ENCODE peak calls at places on chromosomes 7 and 10, in four cellular contexts. One of them, this sample, is unnamed. For H3K4me1, the result is how much of the 10 kb centered on the place peaks cover.

GRCh38 chr7:149355390-149356048 is 93.5 kb downstream of the ZNF783 start:
- DNase-seq in left ventricle myocardium inferior: no peak
- DNase-seq in PC-3: peak
- DNase-seq in Panc1: peak
- DNase-seq in this sample: no peak

GRCh38 chr10:132458595-132459251 is 61.7 kb downstream of the PWWP2B start:
- DNase-seq in left ventricle myocardium inferior: no peak
- DNase-seq in PC-3: peak
- DNase-seq in Panc1: no peak
- DNase-seq in this sample: peak

GRCh38 chr10:5760462-5760861 is 52.8 kb downstream of the GDI2 start:
- DNase-seq in left ventricle myocardium inferior: no peak
- DNase-seq in PC-3: no peak
- DNase-seq in Panc1: no peak
- DNase-seq in this sample: no peak

GRCh38 chr7:99928994-99929729 is at the start of gene GJC3:
- DNase-seq in left ventricle myocardium inferior: peak
- DNase-seq in PC-3: peak
- DNase-seq in Panc1: no peak
- DNase-seq in this sample: peak

GRCh38 chr10:3173173-3173878 is 744 bp upstream of the PITRM1 start:
- DNase-seq in left ventricle myocardium inferior: peak
- DNase-seq in PC-3: peak
- DNase-seq in Panc1: no peak
- DNase-seq in this sample: no peak

GRCh38 chr7:44220732-44221131 is 20.0 kb downstream of the YKT6 start:
- DNase-seq in left ventricle myocardium inferior: no peak
- DNase-seq in PC-3: no peak
- DNase-seq in Panc1: no peak
- DNase-seq in this sample: no peak

GRCh38 chr10:5446390-5446926 is 34.1 kb downstream of the NET1 start:
- DNase-seq in left ventricle myocardium inferior: peak
- DNase-seq in PC-3: peak
- DNase-seq in Panc1: peak
- DNase-seq in this sample: peak

GRCh38 chr10:104109908-104110662 is 11.9 kb upstream of the SFR1 start:
- DNase-seq in left ventricle myocardium inferior: no peak
- DNase-seq in PC-3: peak
- DNase-seq in Panc1: no peak
- DNase-seq in this sample: no peak

GRCh38 chr7:140403878-140404564 is at the start of gene RAB19:
- DNase-seq in left ventricle myocardium inferior: no peak
- DNase-seq in PC-3: peak
- DNase-seq in Panc1: no peak
- DNase-seq in this sample: no peak

GRCh38 chr7:103343758-103344452 is 662 bp downstream of the DNAJC2 start:
- DNase-seq in left ventricle myocardium inferior: no peak
- DNase-seq in PC-3: peak
- DNase-seq in Panc1: no peak
- DNase-seq in this sample: peak

GRCh38 chr7:34155225-34155908 is 250.0 kb downstream of the BMPER start:
- DNase-seq in left ventricle myocardium inferior: no peak
- DNase-seq in PC-3: no peak
- DNase-seq in Panc1: no peak
- DNase-seq in this sample: no peak

GRCh38 chr10:102696736-102697135 is 17.5 kb downstream of the ARL3 start:
- DNase-seq in left ventricle myocardium inferior: no peak
- DNase-seq in PC-3: no peak
- DNase-seq in Panc1: no peak
- DNase-seq in this sample: no peak

GRCh38 chr10:115710136-115710535 is 562.9 kb downstream of the GFRA1 start:
- DNase-seq in left ventricle myocardium inferior: no peak
- DNase-seq in PC-3: no peak
- DNase-seq in Panc1: no peak
- DNase-seq in this sample: no peak

GRCh38 chr10:121788115-121788514 is 139.7 kb downstream of the ATE1 start:
- DNase-seq in left ventricle myocardium inferior: no peak
- DNase-seq in PC-3: peak
- DNase-seq in Panc1: no peak
- DNase-seq in this sample: no peak

GRCh38 chr10:109912335-109913282 is 10.7 kb downstream of the XPNPEP1 start:
- DNase-seq in left ventricle myocardium inferior: no peak
- DNase-seq in PC-3: peak
- DNase-seq in Panc1: no peak
- DNase-seq in this sample: no peak

GRCh38 chr7:142477079-142477651 is 219.3 kb upstream of the PRSS58 start:
- DNase-seq in left ventricle myocardium inferior: no peak
- DNase-seq in PC-3: no peak
- DNase-seq in Panc1: no peak
- DNase-seq in this sample: no peak

GRCh38 chr10:112792487-112793196 is 157.4 kb upstream of the TCF7L2 start:
- DNase-seq in left ventricle myocardium inferior: peak
- DNase-seq in PC-3: no peak
- DNase-seq in Panc1: no peak
- DNase-seq in this sample: no peak

GRCh38 chr10:47380341-47381215 is 3.5 kb downstream of the ZNF488 start:
- DNase-seq in left ventricle myocardium inferior: no peak
- DNase-seq in PC-3: no peak
- DNase-seq in Panc1: no peak
- DNase-seq in this sample: no peak

GRCh38 chr10:51892965-51893658 is 193.7 kb upstream of the CSTF2T start:
- DNase-seq in left ventricle myocardium inferior: no peak
- DNase-seq in PC-3: peak
- DNase-seq in Panc1: no peak
- DNase-seq in this sample: no peak

GRCh38 chr7:74482629-74483401 is 29.1 kb downstream of the GTF2IRD1 start:
- DNase-seq in left ventricle myocardium inferior: no peak
- DNase-seq in PC-3: no peak
- DNase-seq in Panc1: peak
- DNase-seq in this sample: no peak

GRCh38 chr7:30977896-30978564 is 14.3 kb downstream of the GHRHR start:
- DNase-seq in left ventricle myocardium inferior: no peak
- DNase-seq in PC-3: peak
- DNase-seq in Panc1: no peak
- DNase-seq in this sample: peak

GRCh38 chr10:311901-312665 is 176.8 kb downstream of the ZMYND11 start:
- DNase-seq in left ventricle myocardium inferior: no peak
- DNase-seq in PC-3: no peak
- DNase-seq in Panc1: no peak
- DNase-seq in this sample: no peak

GRCh38 chr7:80393786-80394185 is 118.1 kb downstream of the GNAT3 start:
- DNase-seq in left ventricle myocardium inferior: no peak
- DNase-seq in PC-3: no peak
- DNase-seq in Panc1: no peak
- DNase-seq in this sample: no peak

GRCh38 chr10:71372882-71373495 is 23.7 kb upstream of the CDH23 start:
- DNase-seq in left ventricle myocardium inferior: no peak
- DNase-seq in PC-3: no peak
- DNase-seq in Panc1: no peak
- DNase-seq in this sample: no peak

GRCh38 chr7:42244828-42245227 is 7.8 kb upstream of the GLI3 start:
- DNase-seq in left ventricle myocardium inferior: no peak
- DNase-seq in PC-3: peak
- DNase-seq in Panc1: no peak
- DNase-seq in this sample: no peak

DNA sequence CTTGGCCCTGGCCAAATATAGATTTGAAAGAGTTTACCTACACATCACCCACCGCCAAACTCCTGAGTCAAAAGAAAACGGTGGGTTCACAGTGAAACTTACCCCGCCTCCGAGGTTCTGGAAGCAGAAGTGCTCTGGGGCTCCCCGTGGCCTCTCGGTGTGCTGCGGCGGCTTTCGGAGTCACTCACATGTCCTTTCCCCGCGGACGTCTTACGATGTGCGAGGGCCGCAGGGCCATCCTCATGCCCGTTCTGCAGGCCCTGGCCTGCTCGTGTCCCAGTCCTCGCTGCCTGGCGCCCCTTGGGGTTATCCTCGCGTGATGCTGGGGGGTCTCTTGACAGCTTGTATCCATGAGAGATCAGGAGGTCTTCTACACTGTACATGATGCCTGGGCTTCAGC is 12.0 kb downstream of the JCAD start:
- DNase-seq in left ventricle myocardium inferior: no peak
- DNase-seq in PC-3: no peak
- DNase-seq in Panc1: no peak
- DNase-seq in this sample: no peak
- H3K4me1 ChIP-seq in left ventricle myocardium inferior: half or more
- H3K4me1 ChIP-seq in PC-3: under half
- H3K4me1 ChIP-seq in Panc1: under half
- H3K4me1 ChIP-seq in this sample: under half

GRCh38 chr7:45938626-45939302 is 17.7 kb upstream of the IGFBP3 start:
- DNase-seq in left ventricle myocardium inferior: no peak
- DNase-seq in PC-3: no peak
- DNase-seq in Panc1: no peak
- DNase-seq in this sample: no peak
- TF ChIP-seq CTCF in left ventricle myocardium inferior: no peak
- TF ChIP-seq CTCF in PC-3: peak
- TF ChIP-seq CTCF in Panc1: peak
- TF ChIP-seq CTCF in this sample: no peak

DNA sequence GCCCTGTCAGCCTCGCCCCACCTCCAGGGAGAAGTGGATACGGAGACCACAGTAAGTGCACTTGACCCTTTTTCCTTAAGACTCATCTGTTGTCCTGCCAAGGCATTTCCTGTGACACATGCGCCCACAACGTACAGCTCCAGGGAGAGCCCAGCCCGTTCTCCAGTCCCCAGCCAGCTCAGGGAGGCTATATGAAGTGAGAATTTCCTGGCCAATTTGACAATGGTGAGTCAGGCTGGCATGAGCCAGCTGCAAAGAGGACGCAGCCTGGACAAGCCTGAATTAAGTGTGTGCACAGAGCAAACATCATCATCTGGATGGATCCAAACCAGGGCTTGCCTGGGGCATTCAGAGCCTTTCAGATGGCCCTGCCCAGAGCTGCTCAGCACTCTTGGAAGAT is 244.8 kb downstream of the KCNMA1 start:
- DNase-seq in left ventricle myocardium inferior: no peak
- DNase-seq in PC-3: peak
- DNase-seq in Panc1: peak
- DNase-seq in this sample: no peak
- H3K4me1 ChIP-seq in left ventricle myocardium inferior: under half
- H3K4me1 ChIP-seq in PC-3: half or more
- H3K4me1 ChIP-seq in Panc1: half or more
- H3K4me1 ChIP-seq in this sample: under half

GRCh38 chr7:53214463-53214862 is 179.0 kb downstream of the POM121L12 start:
- DNase-seq in left ventricle myocardium inferior: no peak
- DNase-seq in PC-3: no peak
- DNase-seq in Panc1: no peak
- DNase-seq in this sample: no peak

DNA sequence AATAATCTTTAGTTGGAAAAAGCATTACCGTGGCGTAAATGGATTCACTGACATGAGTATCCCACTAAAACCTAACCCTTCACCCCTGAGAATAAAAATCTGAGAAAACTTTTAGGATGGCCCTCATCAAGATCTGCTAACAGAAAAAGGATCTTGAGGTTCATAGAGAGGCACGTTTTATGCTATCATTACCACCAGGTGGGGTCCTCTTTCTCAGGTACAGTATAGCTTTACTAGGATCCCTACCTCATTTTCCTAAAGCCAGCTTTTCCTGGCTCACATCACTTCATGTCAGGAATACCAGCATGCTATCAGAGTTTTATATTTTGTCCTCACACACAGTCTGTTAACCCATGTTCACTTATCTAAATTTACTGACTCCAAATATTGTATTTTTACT is 173.7 kb downstream of the POM121L12 start:
- DNase-seq in left ventricle myocardium inferior: no peak
- DNase-seq in PC-3: no peak
- DNase-seq in Panc1: no peak
- DNase-seq in this sample: no peak
- TF ChIP-seq CTCF in left ventricle myocardium inferior: no peak
- TF ChIP-seq CTCF in PC-3: no peak
- TF ChIP-seq CTCF in Panc1: no peak
- TF ChIP-seq CTCF in this sample: no peak

DNA sequence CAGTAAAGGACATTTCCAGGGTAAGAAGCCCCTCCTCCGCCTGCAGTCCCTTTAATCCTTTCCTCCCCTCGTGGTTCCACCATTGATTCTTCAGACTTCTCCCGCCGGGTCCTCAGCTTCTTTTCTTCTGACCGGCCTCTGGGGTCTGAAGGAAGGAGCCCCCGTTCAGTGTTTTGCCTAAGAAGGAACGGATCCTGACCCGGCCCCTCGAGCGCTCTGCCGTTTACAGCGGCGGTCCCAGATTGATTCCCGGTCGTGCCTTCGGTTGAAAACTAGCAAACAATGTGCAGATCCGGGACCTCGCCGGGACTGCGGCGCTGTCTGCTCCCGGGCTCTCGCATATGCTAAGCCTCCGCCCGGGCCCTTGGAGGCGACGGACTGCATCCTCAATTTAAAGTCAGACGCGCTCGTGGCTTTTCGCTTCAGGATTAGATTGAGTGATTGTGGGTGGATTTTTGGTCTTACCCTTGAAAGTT is 504 bp downstream of the DBF4 start:
- DNase-seq in left ventricle myocardium inferior: peak
- DNase-seq in PC-3: peak
- DNase-seq in Panc1: no peak
- DNase-seq in this sample: peak
- H3K4me1 ChIP-seq in left ventricle myocardium inferior: under half
- H3K4me1 ChIP-seq in PC-3: under half
- H3K4me1 ChIP-seq in Panc1: under half
- H3K4me1 ChIP-seq in this sample: under half

GRCh38 chr7:92134271-92135099 is at the start of gene CYP51A1:
- DNase-seq in left ventricle myocardium inferior: peak
- DNase-seq in PC-3: peak
- DNase-seq in Panc1: peak
- DNase-seq in this sample: peak
- TF ChIP-seq CTCF in left ventricle myocardium inferior: peak
- TF ChIP-seq CTCF in PC-3: no peak
- TF ChIP-seq CTCF in Panc1: no peak
- TF ChIP-seq CTCF in this sample: no peak

DNA sequence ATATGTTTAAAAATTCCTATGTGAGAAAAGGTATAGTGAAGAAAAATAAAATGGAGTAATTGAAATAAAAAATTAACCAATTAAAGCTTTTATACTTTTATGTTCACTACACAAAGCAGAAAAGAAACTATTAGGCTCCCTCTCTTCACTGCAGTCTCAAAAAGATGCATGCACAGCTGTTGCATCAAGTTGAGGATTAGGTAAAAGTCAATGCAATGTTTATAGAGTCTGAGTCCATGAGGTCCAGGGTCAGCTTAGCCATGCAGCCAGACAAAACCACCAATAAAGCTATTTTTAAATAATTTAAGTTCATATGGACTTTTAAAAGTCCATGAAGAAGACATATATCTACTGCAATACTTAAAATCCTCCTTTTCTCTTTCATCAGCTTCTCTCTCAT is 31.1 kb upstream of the ING3 start:
- DNase-seq in left ventricle myocardium inferior: no peak
- DNase-seq in PC-3: no peak
- DNase-seq in Panc1: no peak
- DNase-seq in this sample: no peak
- H3K4me1 ChIP-seq in left ventricle myocardium inferior: under half
- H3K4me1 ChIP-seq in PC-3: under half
- H3K4me1 ChIP-seq in Panc1: under half
- H3K4me1 ChIP-seq in this sample: under half

This sample was measured in heart left ventricle.